ENCODE peak calls at places on chromosomes 11 and 22, in eight cellular contexts. Q is tibial artery; Z is neural crest cell; R is GM04504; T is heart right ventricle; N is globus pallidus; A is osteocyte; U is activated naive CD4-positive, alpha-beta T cell treated with anti-CD3 and anti-CD28 coated beads for 36 hours. W is an unnamed sample.

GRCh38 chr22:20873215-20873614 is 14.4 kb downstream of the SNAP29 start:
- DNase-seq in A (no peak), R (no peak), N (no peak), T (no peak), Z (no peak), Q (no peak), U (no peak), W (no peak)

GRCh38 chr11:62143727-62144126 is 19.9 kb downstream of the INCENP start:
- DNase-seq in T (no peak), N (no peak), Z (no peak), Q (no peak), U (no peak), A (peak), R (no peak), W (no peak)

GRCh38 chr11:116707250-116707649 is 65.5 kb downstream of the BUD13 start:
- DNase-seq in U (no peak), N (no peak), Z (no peak), A (no peak), T (no peak), Q (no peak), R (no peak), W (no peak)

GRCh38 chr11:121469910-121470309 is 17.1 kb upstream of the SORL1-AS1 start:
- DNase-seq in Q (no peak), R (no peak), A (no peak), Z (no peak), N (no peak), T (no peak), U (no peak), W (no peak)

GRCh38 chr11:115745545-115746265 is 241.5 kb upstream of the CADM1 start:
- DNase-seq in Z (no peak), T (peak), R (no peak), N (no peak), U (no peak), Q (peak), A (no peak), W (no peak)

GRCh38 chr22:37018815-37019308 is 385 bp downstream of the TST start:
- DNase-seq in Q (peak), U (no peak), R (no peak), A (no peak), N (peak), Z (peak), T (peak), W (no peak)

GRCh38 chr11:19191530-19192169 is 10.1 kb downstream of the CSRP3 start:
- DNase-seq in R (no peak), N (no peak), U (no peak), Z (no peak), A (no peak), T (peak), Q (no peak), W (no peak)

GRCh38 chr11:26753738-26754504 is 32.1 kb upstream of the SLC5A12 start:
- DNase-seq in T (peak), R (peak), U (peak), N (peak), Q (peak), Z (peak), A (no peak), W (no peak)

GRCh38 chr22:17237031-17237668 is 17.9 kb upstream of the ADA2 start:
- DNase-seq in U (peak), Z (no peak), Q (no peak), T (no peak), A (no peak), N (peak), R (no peak), W (no peak)

W was measured in T-helper 9 cell.